ENCODE peak calls at places on chromosomes 2 and 18, in eight cellular contexts. I is stimulated activated CD8-positive, alpha-beta memory T cell treated with anti-CD3 and anti-CD28 coated beads, Interleukin-7, amount 100 ng/mL, for 24 hours; M is A549; P is GM13977; S is body of pancreas; C is right atrium auricular region; Z is neural crest cell; Q is HuH-7.5. D is an unnamed sample.

GRCh38 chr18:36942264-36942663 is 113.3 kb downstream of the KIAA1328 start:
- DNase-seq in M (peak), Z (no peak), S (no peak), I (no peak), P (peak), Q (no peak), C (no peak), D (peak)

GRCh38 chr2:42874838-42875801 is 82.7 kb upstream of the HAAO start:
- DNase-seq in Z (no peak), I (no peak), Q (no peak), S (peak), C (no peak), M (no peak), P (no peak), D (no peak)

GRCh38 chr18:74477771-74478170 is 18.4 kb upstream of the CNDP2 start:
- DNase-seq in Q (no peak), Z (no peak), P (no peak), I (no peak), C (peak), S (no peak), M (no peak), D (no peak)

GRCh38 chr2:73111300-73112025 is 1.3 kb downstream of the RAB11FIP5 start:
- DNase-seq in S (peak), P (no peak), C (no peak), Q (no peak), I (no peak), M (peak), Z (no peak), D (peak)

GRCh38 chr2:236408786-236409185 is 144.6 kb upstream of the ASB18 start:
- DNase-seq in S (no peak), Z (no peak), M (no peak), P (no peak), C (no peak), Q (no peak), I (no peak), D (no peak)

GRCh38 chr2:42832289-42832634 is 39.9 kb upstream of the HAAO start:
- DNase-seq in Z (no peak), C (no peak), M (no peak), Q (no peak), S (no peak), P (no peak), I (no peak), D (no peak)

GRCh38 chr2:149098722-149099121 is 60.2 kb downstream of the LYPD6B start:
- DNase-seq in C (no peak), Q (peak), M (no peak), S (peak), Z (no peak), P (no peak), I (no peak), D (no peak)

GRCh38 chr2:20491739-20492531 is 45.1 kb downstream of the RHOB start:
- DNase-seq in C (no peak), Z (no peak), M (no peak), Q (no peak), I (no peak), S (no peak), P (no peak), D (peak)

GRCh38 chr2:6492573-6492972 is 373.1 kb downstream of the CMPK2 start:
- DNase-seq in C (no peak), M (no peak), I (no peak), P (no peak), S (peak), Q (no peak), Z (no peak), D (no peak)

GRCh38 chr18:65352183-65352582 is 398.6 kb upstream of the CDH7 start:
- DNase-seq in C (no peak), P (no peak), Q (no peak), M (no peak), I (no peak), S (no peak), Z (no peak), D (no peak)

GRCh38 chr18:6428851-6429395 is 14.2 kb upstream of the L3MBTL4 start:
- DNase-seq in Z (no peak), P (no peak), Q (no peak), I (no peak), M (no peak), S (no peak), C (no peak), D (no peak)

GRCh38 chr18:9814431-9814830 is 71.3 kb upstream of the TXNDC2 start:
- DNase-seq in C (no peak), Z (no peak), S (no peak), M (no peak), P (no peak), I (no peak), Q (peak), D (peak)

GRCh38 chr2:18047896-18048657 is 169.6 kb downstream of the KCNS3 start:
- DNase-seq in C (no peak), P (no peak), I (no peak), Z (no peak), M (peak), S (no peak), Q (no peak), D (no peak)

GRCh38 chr2:166653185-166653813 is 159.2 kb upstream of the SCN7A start:
- DNase-seq in Q (no peak), M (no peak), Z (no peak), P (no peak), I (no peak), C (no peak), S (no peak), D (peak)

GRCh38 chr2:72148391-72148974 is 821 bp upstream of the CYP26B1 start:
- DNase-seq in C (peak), M (no peak), Z (no peak), I (no peak), Q (peak), P (peak), S (no peak), D (no peak)

GRCh38 chr18:11795916-11796315 is 55.3 kb upstream of the CHMP1B start:
- DNase-seq in C (no peak), P (no peak), I (no peak), S (no peak), Z (no peak), Q (no peak), M (no peak), D (no peak)

GRCh38 chr2:224551693-224552092 is 33.5 kb downstream of the CUL3 start:
- DNase-seq in M (no peak), Z (no peak), S (no peak), Q (no peak), P (no peak), I (no peak), C (no peak), D (no peak)

GRCh38 chr2:65402339-65402738 is 30.1 kb downstream of the SPRED2 start:
- DNase-seq in Z (no peak), M (no peak), S (no peak), I (no peak), Q (no peak), C (no peak), P (no peak), D (no peak)

GRCh38 chr2:126902859-126903258 is 4.2 kb downstream of the TEX51 start:
- DNase-seq in M (no peak), P (no peak), I (no peak), Q (no peak), Z (no peak), C (peak), S (no peak), D (no peak)

GRCh38 chr2:60992985-60993392 is 24.5 kb upstream of the PEX13 start:
- DNase-seq in C (no peak), Z (no peak), M (no peak), Q (no peak), I (no peak), P (peak), S (peak), D (no peak)

GRCh38 chr2:112996635-112997034 is 8.6 kb upstream of the IL36A start:
- DNase-seq in C (no peak), Q (no peak), M (no peak), Z (no peak), S (no peak), I (no peak), P (peak), D (no peak)

GRCh38 chr2:105798595-105798994 is 53.9 kb downstream of the NCK2 start:
- DNase-seq in I (no peak), C (no peak), P (no peak), S (no peak), Q (no peak), Z (no peak), M (no peak), D (no peak)

GRCh38 chr18:2590303-2590702 is 18.9 kb downstream of the NDC80 start:
- DNase-seq in I (no peak), P (no peak), C (no peak), S (no peak), Z (no peak), M (no peak), Q (no peak), D (no peak)

GRCh38 chr18:76402026-76402990 is 92.7 kb downstream of the ZNF516 start:
- DNase-seq in M (no peak), P (no peak), Z (no peak), S (no peak), I (no peak), Q (no peak), C (no peak), D (no peak)

GRCh38 chr2:9212010-9212638 is 5.5 kb downstream of the ASAP2 start:
- DNase-seq in Q (no peak), C (peak), M (no peak), P (no peak), S (peak), I (no peak), Z (no peak), D (no peak)

GRCh38 chr2:37809525-37809924 is 115.6 kb upstream of the RMDN2 start:
- DNase-seq in I (no peak), Q (no peak), S (peak), Z (no peak), C (no peak), P (no peak), M (no peak), D (no peak)

GRCh38 chr2:1750935-1751767 is 6.8 kb upstream of the PXDN start:
- DNase-seq in Q (peak), Z (peak), I (peak), P (no peak), S (peak), M (peak), C (peak), D (peak)